ENCODE peak calls at places on chromosomes 2 and 18, in five cellular contexts. One of them, this sample, is unnamed.

GRCh38 chr2:2916621-2917020 is 461.0 kb downstream of the EIPR1 start:
- DNase-seq in HCT116: no peak
- DNase-seq in PC-3: no peak
- DNase-seq in GM23248: no peak
- DNase-seq in SK-N-SH: no peak
- DNase-seq in this sample: no peak

GRCh38 chr2:19131871-19132270 is 226.6 kb downstream of the OSR1 start:
- DNase-seq in GM23248: no peak
- DNase-seq in SK-N-SH: no peak
- DNase-seq in HCT116: no peak
- DNase-seq in PC-3: no peak
- DNase-seq in this sample: no peak

GRCh38 chr2:239789711-239790110 is 235.4 kb downstream of the NDUFA10 start:
- DNase-seq in HCT116: no peak
- DNase-seq in GM23248: no peak
- DNase-seq in PC-3: no peak
- DNase-seq in SK-N-SH: no peak
- DNase-seq in this sample: no peak

GRCh38 chr2:18630101-18630500 is 40.7 kb upstream of the NT5C1B start:
- DNase-seq in HCT116: no peak
- DNase-seq in PC-3: peak
- DNase-seq in SK-N-SH: no peak
- DNase-seq in GM23248: peak
- DNase-seq in this sample: no peak

GRCh38 chr2:1605659-1606400 is 138.5 kb downstream of the PXDN start:
- DNase-seq in PC-3: no peak
- DNase-seq in GM23248: peak
- DNase-seq in HCT116: no peak
- DNase-seq in SK-N-SH: peak
- DNase-seq in this sample: no peak

GRCh38 chr2:160836755-160837154 is 323.5 kb upstream of the TANK start:
- DNase-seq in SK-N-SH: no peak
- DNase-seq in PC-3: peak
- DNase-seq in GM23248: peak
- DNase-seq in HCT116: no peak
- DNase-seq in this sample: no peak

GRCh38 chr18:47669815-47670214 is 260.6 kb downstream of the SMAD2 start:
- DNase-seq in PC-3: no peak
- DNase-seq in GM23248: no peak
- DNase-seq in SK-N-SH: no peak
- DNase-seq in HCT116: no peak
- DNase-seq in this sample: no peak

GRCh38 chr2:75200140-75200985 is 1.0 kb upstream of the TACR1 start:
- DNase-seq in GM23248: peak
- DNase-seq in HCT116: no peak
- DNase-seq in SK-N-SH: peak
- DNase-seq in PC-3: peak
- DNase-seq in this sample: peak

GRCh38 chr2:143852748-143853147 is 667.2 kb downstream of the ZEB2 start:
- DNase-seq in PC-3: no peak
- DNase-seq in SK-N-SH: no peak
- DNase-seq in GM23248: no peak
- DNase-seq in HCT116: no peak
- DNase-seq in this sample: peak

GRCh38 chr2:238839428-238839827 is 8.5 kb upstream of the TWIST2 start:
- DNase-seq in SK-N-SH: no peak
- DNase-seq in PC-3: no peak
- DNase-seq in HCT116: no peak
- DNase-seq in GM23248: no peak
- DNase-seq in this sample: no peak

GRCh38 chr18:413263-413662 is 87.2 kb downstream of the COLEC12 start:
- DNase-seq in HCT116: no peak
- DNase-seq in GM23248: peak
- DNase-seq in PC-3: peak
- DNase-seq in SK-N-SH: no peak
- DNase-seq in this sample: no peak

GRCh38 chr2:130355181-130355577 is 677 bp upstream of the PTPN18 start:
- DNase-seq in GM23248: peak
- DNase-seq in HCT116: no peak
- DNase-seq in SK-N-SH: no peak
- DNase-seq in PC-3: no peak
- DNase-seq in this sample: peak

GRCh38 chr2:98346259-98347236 is at the start of gene CNGA3:
- DNase-seq in HCT116: no peak
- DNase-seq in SK-N-SH: peak
- DNase-seq in GM23248: peak
- DNase-seq in PC-3: no peak
- DNase-seq in this sample: peak

GRCh38 chr2:224260605-224261004 is 141.3 kb downstream of the FAM124B start:
- DNase-seq in GM23248: no peak
- DNase-seq in HCT116: no peak
- DNase-seq in PC-3: no peak
- DNase-seq in SK-N-SH: no peak
- DNase-seq in this sample: peak

GRCh38 chr2:151111599-151112278 is 149.9 kb downstream of the RBM43 start:
- DNase-seq in HCT116: no peak
- DNase-seq in PC-3: peak
- DNase-seq in SK-N-SH: no peak
- DNase-seq in GM23248: peak
- DNase-seq in this sample: no peak

GRCh38 chr2:41965173-41965875 is 82.5 kb upstream of the PKDCC start:
- DNase-seq in PC-3: no peak
- DNase-seq in GM23248: no peak
- DNase-seq in HCT116: no peak
- DNase-seq in SK-N-SH: no peak
- DNase-seq in this sample: no peak

DNA sequence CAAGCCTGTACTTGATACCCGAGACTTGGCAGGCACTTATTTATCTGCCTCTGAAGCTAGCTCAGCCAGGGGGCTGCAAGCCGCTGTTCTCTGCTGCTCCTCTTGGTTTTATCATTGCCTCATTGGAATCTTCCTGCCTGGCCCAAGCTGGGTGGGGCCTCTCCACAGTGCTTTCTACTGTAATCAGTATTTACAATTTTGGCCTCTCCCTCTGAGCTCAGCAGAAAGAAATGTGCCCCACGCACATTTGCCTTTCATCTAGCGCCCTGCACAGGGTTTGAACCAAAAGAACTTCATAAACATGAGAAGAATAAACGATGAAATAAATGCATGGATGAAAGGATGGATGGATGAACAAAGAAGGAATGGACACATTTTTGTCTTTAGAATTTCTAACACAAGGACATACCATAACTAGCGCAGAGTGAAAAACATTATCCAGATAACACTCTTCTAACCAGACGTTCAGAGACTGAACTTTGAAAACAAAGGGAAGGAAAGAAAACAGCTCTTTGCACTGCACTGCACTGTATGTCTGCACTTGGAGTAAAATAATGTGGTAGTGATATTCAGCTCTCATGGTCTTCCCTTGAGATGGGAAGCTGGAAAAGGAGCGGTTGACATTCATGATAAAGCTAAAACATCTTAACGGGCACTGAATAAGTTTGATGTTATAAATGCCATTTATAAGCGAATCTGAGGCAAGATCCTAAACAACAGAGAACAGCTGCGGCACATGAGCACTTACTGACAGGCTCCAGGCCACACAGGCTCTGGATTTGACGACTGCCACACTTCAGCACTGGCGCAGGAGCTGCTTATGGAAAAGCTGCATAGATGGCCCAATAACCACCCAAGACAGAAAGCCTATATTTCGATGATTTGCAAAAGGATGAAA is 86.8 kb upstream of the SP3 start:
- DNase-seq in HCT116: peak
- DNase-seq in GM23248: peak
- DNase-seq in PC-3: peak
- DNase-seq in SK-N-SH: peak
- DNase-seq in this sample: peak
- H3K9ac ChIP-seq in HCT116: peak
- H3K9ac ChIP-seq in GM23248: no peak
- H3K9ac ChIP-seq in PC-3: no peak
- H3K9ac ChIP-seq in SK-N-SH: no peak
- H3K9ac ChIP-seq in this sample: no peak

GRCh38 chr2:190598621-190599020 is 50.3 kb upstream of the NAB1 start:
- DNase-seq in SK-N-SH: no peak
- DNase-seq in GM23248: no peak
- DNase-seq in PC-3: no peak
- DNase-seq in HCT116: no peak
- DNase-seq in this sample: no peak
- H3K4me2 ChIP-seq in SK-N-SH: no peak
- H3K4me2 ChIP-seq in GM23248: no peak
- H3K4me2 ChIP-seq in PC-3: no peak
- H3K4me2 ChIP-seq in HCT116: no peak
- H3K4me2 ChIP-seq in this sample: no peak

GRCh38 chr18:39455300-39455699 is 1889.7 kb upstream of the CELF4 start:
- DNase-seq in SK-N-SH: no peak
- DNase-seq in PC-3: peak
- DNase-seq in HCT116: no peak
- DNase-seq in GM23248: peak
- DNase-seq in this sample: no peak
- TF ChIP-seq EZH2phosphoT487 in SK-N-SH: no peak
- TF ChIP-seq EZH2phosphoT487 in PC-3: no peak
- TF ChIP-seq EZH2phosphoT487 in HCT116: no peak
- TF ChIP-seq EZH2phosphoT487 in GM23248: no peak
- TF ChIP-seq EZH2phosphoT487 in this sample: no peak

GRCh38 chr2:70898363-70899240 is 37.1 kb upstream of the ATP6V1B1 start:
- DNase-seq in SK-N-SH: no peak
- DNase-seq in GM23248: no peak
- DNase-seq in HCT116: no peak
- DNase-seq in PC-3: no peak
- DNase-seq in this sample: no peak
- H3K9ac ChIP-seq in SK-N-SH: no peak
- H3K9ac ChIP-seq in GM23248: no peak
- H3K9ac ChIP-seq in HCT116: no peak
- H3K9ac ChIP-seq in PC-3: no peak
- H3K9ac ChIP-seq in this sample: no peak

DNA sequence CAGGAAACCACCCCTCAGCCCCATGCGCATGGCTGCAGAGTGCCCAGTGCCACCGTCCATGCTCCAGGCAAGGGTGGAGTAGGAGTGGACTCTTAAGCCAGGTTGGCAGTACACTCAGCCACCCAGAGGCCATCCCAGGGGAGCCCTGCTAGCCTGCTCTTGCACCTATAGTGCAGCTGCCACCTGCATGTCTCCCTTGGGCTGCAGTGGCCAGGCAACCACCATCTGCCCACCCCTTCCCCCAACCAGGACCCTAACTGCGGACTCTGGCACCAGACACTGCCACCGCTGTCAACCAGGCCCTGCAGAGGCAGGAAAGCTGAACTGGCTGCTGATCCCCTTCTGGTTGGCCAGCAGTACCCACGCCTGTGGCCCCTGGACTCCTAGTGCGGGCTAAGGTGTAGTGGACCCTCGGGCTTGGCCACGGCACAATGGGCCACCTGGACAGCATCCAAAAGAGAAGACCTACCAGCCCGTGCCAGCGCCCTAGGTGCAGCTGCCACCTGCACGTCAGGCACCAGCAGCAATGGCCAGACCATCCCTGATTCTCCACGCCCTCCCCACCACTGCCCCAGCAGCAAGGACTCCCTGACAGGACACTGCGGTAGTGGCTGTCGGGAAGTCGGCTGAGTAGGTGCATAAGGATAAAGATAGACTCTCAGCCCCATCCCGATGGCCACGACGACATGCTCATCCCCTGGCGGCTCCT is 72.8 kb downstream of the RPIA start:
- DNase-seq in HCT116: no peak
- DNase-seq in SK-N-SH: no peak
- DNase-seq in GM23248: no peak
- DNase-seq in PC-3: no peak
- DNase-seq in this sample: no peak
- H3K4me2 ChIP-seq in HCT116: no peak
- H3K4me2 ChIP-seq in SK-N-SH: peak
- H3K4me2 ChIP-seq in GM23248: no peak
- H3K4me2 ChIP-seq in PC-3: no peak
- H3K4me2 ChIP-seq in this sample: no peak

GRCh38 chr2:134136702-134137101 is 117.2 kb upstream of the MGAT5 start:
- DNase-seq in GM23248: no peak
- DNase-seq in SK-N-SH: no peak
- DNase-seq in HCT116: no peak
- DNase-seq in PC-3: no peak
- DNase-seq in this sample: no peak
- TF ChIP-seq EZH2phosphoT487 in GM23248: no peak
- TF ChIP-seq EZH2phosphoT487 in SK-N-SH: no peak
- TF ChIP-seq EZH2phosphoT487 in HCT116: no peak
- TF ChIP-seq EZH2phosphoT487 in PC-3: no peak
- TF ChIP-seq EZH2phosphoT487 in this sample: no peak

DNA sequence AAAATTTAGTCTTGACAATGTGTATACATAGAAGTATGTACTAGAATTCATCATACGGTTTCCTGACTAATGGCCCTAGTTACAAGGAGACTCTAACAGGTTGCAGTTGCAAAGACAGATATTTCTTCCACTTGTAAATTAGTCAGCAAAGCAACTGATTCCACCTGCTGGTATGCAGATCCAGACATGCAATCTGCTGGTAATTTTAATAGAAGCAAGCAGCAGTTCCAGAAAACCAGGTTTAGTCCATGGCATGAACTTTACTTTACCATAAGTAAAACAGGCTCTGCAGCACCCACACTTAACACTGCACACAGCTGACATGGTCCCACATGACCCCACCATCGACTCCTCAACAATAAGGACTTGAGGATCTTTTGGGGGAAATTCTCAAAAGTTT is 110.9 kb upstream of the SP3 start:
- DNase-seq in GM23248: peak
- DNase-seq in SK-N-SH: no peak
- DNase-seq in PC-3: peak
- DNase-seq in HCT116: no peak
- DNase-seq in this sample: no peak
- H3K9ac ChIP-seq in GM23248: no peak
- H3K9ac ChIP-seq in SK-N-SH: no peak
- H3K9ac ChIP-seq in PC-3: no peak
- H3K9ac ChIP-seq in HCT116: no peak
- H3K9ac ChIP-seq in this sample: no peak

GRCh38 chr2:39682078-39682477 is 16.4 kb downstream of the TMEM178A start:
- DNase-seq in HCT116: no peak
- DNase-seq in SK-N-SH: no peak
- DNase-seq in PC-3: no peak
- DNase-seq in GM23248: no peak
- DNase-seq in this sample: no peak
- H3K4me2 ChIP-seq in HCT116: no peak
- H3K4me2 ChIP-seq in SK-N-SH: no peak
- H3K4me2 ChIP-seq in PC-3: no peak
- H3K4me2 ChIP-seq in GM23248: no peak
- H3K4me2 ChIP-seq in this sample: no peak

This sample was measured in neural progenitor cell.